ENCODE peak calls at places on chromosomes 4 and X, in four cellular contexts. One of them, this sample, is unnamed.

GRCh38 chrX:133857648-133858269 is 127.6 kb downstream of the GPC3 start:
- DNase-seq in left lung: no peak
- DNase-seq in fibroblast of pulmonary artery: no peak
- DNase-seq in HAP-1: peak; percentile 64
- DNase-seq in this sample: no peak

GRCh38 chrX:123450217-123450616 is 266.1 kb downstream of the GRIA3 start:
- DNase-seq in left lung: no peak
- DNase-seq in fibroblast of pulmonary artery: peak; percentile 16
- DNase-seq in HAP-1: peak; percentile 18
- DNase-seq in this sample: peak; percentile 23

GRCh38 chrX:135951291-135951690 is 22.5 kb downstream of the MMGT1 start:
- DNase-seq in left lung: no peak
- DNase-seq in fibroblast of pulmonary artery: no peak
- DNase-seq in HAP-1: no peak
- DNase-seq in this sample: no peak

GRCh38 chrX:120090208-120090607 is 12.7 kb upstream of the RHOXF2B start:
- DNase-seq in left lung: no peak
- DNase-seq in fibroblast of pulmonary artery: no peak
- DNase-seq in HAP-1: peak; percentile 74
- DNase-seq in this sample: no peak

GRCh38 chrX:37825225-37825842 is 22.0 kb downstream of the DYNLT3 start:
- DNase-seq in left lung: no peak
- DNase-seq in fibroblast of pulmonary artery: peak; percentile 52
- DNase-seq in HAP-1: peak; percentile 66
- DNase-seq in this sample: peak; percentile 62

GRCh38 chr4:78885598-78885997 is 53.6 kb downstream of the PAQR3 start:
- DNase-seq in left lung: no peak
- DNase-seq in fibroblast of pulmonary artery: no peak
- DNase-seq in HAP-1: no peak
- DNase-seq in this sample: no peak

GRCh38 chr4:99811850-99812249 is 4.8 kb upstream of the DAPP1 start:
- DNase-seq in left lung: no peak
- DNase-seq in fibroblast of pulmonary artery: peak; percentile 51
- DNase-seq in HAP-1: peak; percentile 10
- DNase-seq in this sample: peak; percentile 51

GRCh38 chr4:8917868-8918783 is 46.5 kb upstream of the HMX1 start:
- DNase-seq in left lung: peak; percentile 50
- DNase-seq in fibroblast of pulmonary artery: peak; percentile 45
- DNase-seq in HAP-1: peak; percentile 18
- DNase-seq in this sample: peak; percentile 53

GRCh38 chrX:123336666-123337065 is 152.6 kb downstream of the GRIA3 start:
- DNase-seq in left lung: no peak
- DNase-seq in fibroblast of pulmonary artery: no peak
- DNase-seq in HAP-1: no peak
- DNase-seq in this sample: no peak

GRCh38 chr4:121869841-121870822 is at the start of gene BBS7:
- DNase-seq in left lung: peak; percentile 99
- DNase-seq in fibroblast of pulmonary artery: peak; percentile 97
- DNase-seq in HAP-1: peak; percentile 96
- DNase-seq in this sample: peak; percentile 97

GRCh38 chr4:52651993-52652672 is 7.0 kb downstream of the USP46 start:
- DNase-seq in left lung: no peak
- DNase-seq in fibroblast of pulmonary artery: no peak
- DNase-seq in HAP-1: no peak
- DNase-seq in this sample: no peak

GRCh38 chrX:378443-378842 is 8.3 kb downstream of the PPP2R3B start:
- DNase-seq in left lung: no peak
- DNase-seq in fibroblast of pulmonary artery: no peak
- DNase-seq in HAP-1: no peak
- DNase-seq in this sample: no peak

GRCh38 chrX:124804962-124805361 is 458.6 kb downstream of the SH2D1A start:
- DNase-seq in left lung: no peak
- DNase-seq in fibroblast of pulmonary artery: no peak
- DNase-seq in HAP-1: no peak
- DNase-seq in this sample: no peak

GRCh38 chr4:602559-602942 is 22.8 kb upstream of the PDE6B start:
- DNase-seq in left lung: peak; percentile 64
- DNase-seq in fibroblast of pulmonary artery: peak; percentile 29
- DNase-seq in HAP-1: no peak
- DNase-seq in this sample: peak; percentile 16

GRCh38 chrX:150856101-150856500 is 42.4 kb downstream of the CD99L2 start:
- DNase-seq in left lung: no peak
- DNase-seq in fibroblast of pulmonary artery: peak; percentile 39
- DNase-seq in HAP-1: no peak
- DNase-seq in this sample: peak; percentile 47

GRCh38 chr4:15729910-15730533 is 27.2 kb downstream of the BST1 start:
- DNase-seq in left lung: no peak
- DNase-seq in fibroblast of pulmonary artery: peak; percentile 63
- DNase-seq in HAP-1: peak; percentile 56
- DNase-seq in this sample: peak; percentile 74

GRCh38 chr4:111542056-111542455 is 603.2 kb upstream of the FAM241A start:
- DNase-seq in left lung: no peak
- DNase-seq in fibroblast of pulmonary artery: no peak
- DNase-seq in HAP-1: no peak
- DNase-seq in this sample: no peak

GRCh38 chr4:93710101-93710846 is 118.3 kb upstream of the ATOH1 start:
- DNase-seq in left lung: peak; percentile 36
- DNase-seq in fibroblast of pulmonary artery: no peak
- DNase-seq in HAP-1: peak; percentile 14
- DNase-seq in this sample: no peak

GRCh38 chr4:78552398-78553396 is 1.1 kb downstream of the ANXA3 start:
- DNase-seq in left lung: no peak
- DNase-seq in fibroblast of pulmonary artery: peak; percentile 34
- DNase-seq in HAP-1: no peak
- DNase-seq in this sample: peak; percentile 50

GRCh38 chr4:158042591-158043030 is 130.2 kb downstream of the GASK1B start:
- DNase-seq in left lung: no peak
- DNase-seq in fibroblast of pulmonary artery: peak; percentile 60
- DNase-seq in HAP-1: no peak
- DNase-seq in this sample: peak; percentile 71

GRCh38 chr4:173525118-173526033 is 4.7 kb downstream of the HAND2 start:
- DNase-seq in left lung: no peak
- DNase-seq in fibroblast of pulmonary artery: peak; percentile 69
- DNase-seq in HAP-1: no peak
- DNase-seq in this sample: no peak

GRCh38 chr4:95728145-95728544 is 111.7 kb upstream of the PDHA2 start:
- DNase-seq in left lung: no peak
- DNase-seq in fibroblast of pulmonary artery: peak; percentile 89
- DNase-seq in HAP-1: no peak
- DNase-seq in this sample: peak; percentile 70

GRCh38 chr4:153947124-153947523 is 158.2 kb upstream of the SFRP2 start:
- DNase-seq in left lung: no peak
- DNase-seq in fibroblast of pulmonary artery: no peak
- DNase-seq in HAP-1: no peak
- DNase-seq in this sample: no peak

GRCh38 chr4:4574792-4575191 is 32.9 kb upstream of the STX18 start:
- DNase-seq in left lung: peak; percentile 70
- DNase-seq in fibroblast of pulmonary artery: peak; percentile 95
- DNase-seq in HAP-1: no peak
- DNase-seq in this sample: peak; percentile 98

GRCh38 chr4:37675587-37676290 is 10.4 kb downstream of the RELL1 start:
- DNase-seq in left lung: no peak
- DNase-seq in fibroblast of pulmonary artery: no peak
- DNase-seq in HAP-1: no peak
- DNase-seq in this sample: no peak

GRCh38 chr4:140176735-140177134 is 22.8 kb upstream of the MAML3 start:
- DNase-seq in left lung: no peak
- DNase-seq in fibroblast of pulmonary artery: peak; percentile 38
- DNase-seq in HAP-1: no peak
- DNase-seq in this sample: peak; percentile 62

GRCh38 chrX:13506574-13506973 is 62.8 kb upstream of the EGFL6 start:
- DNase-seq in left lung: no peak
- DNase-seq in fibroblast of pulmonary artery: peak; percentile 67
- DNase-seq in HAP-1: peak; percentile 69
- DNase-seq in this sample: peak; percentile 69

GRCh38 chrX:11239230-11239629 is 54.0 kb upstream of the AMELX start:
- DNase-seq in left lung: no peak
- DNase-seq in fibroblast of pulmonary artery: peak; percentile 52
- DNase-seq in HAP-1: peak; percentile 8
- DNase-seq in this sample: peak; percentile 45

GRCh38 chrX:7614616-7615015 is 228.4 kb upstream of the VCX start:
- DNase-seq in left lung: no peak
- DNase-seq in fibroblast of pulmonary artery: no peak
- DNase-seq in HAP-1: no peak
- DNase-seq in this sample: no peak

GRCh38 chrX:47224896-47225290 is 6.4 kb downstream of the CDK16 start:
- DNase-seq in left lung: peak; percentile 22
- DNase-seq in fibroblast of pulmonary artery: no peak
- DNase-seq in HAP-1: no peak
- DNase-seq in this sample: no peak

GRCh38 chr4:41154814-41155177 is 59.5 kb downstream of the APBB2 start:
- DNase-seq in left lung: no peak
- DNase-seq in fibroblast of pulmonary artery: no peak
- DNase-seq in HAP-1: no peak
- DNase-seq in this sample: no peak

GRCh38 chr4:120769227-120769626 is 153.3 kb downstream of the PRDM5 start:
- DNase-seq in left lung: no peak
- DNase-seq in fibroblast of pulmonary artery: peak; percentile 84
- DNase-seq in HAP-1: no peak
- DNase-seq in this sample: peak; percentile 97

GRCh38 chrX:119389214-119389613 is 9.9 kb upstream of the SLC25A43 start:
- DNase-seq in left lung: no peak
- DNase-seq in fibroblast of pulmonary artery: no peak
- DNase-seq in HAP-1: no peak
- DNase-seq in this sample: no peak

GRCh38 chr4:156971168-156971601 is 414 bp downstream of the PDGFC start:
- DNase-seq in left lung: peak; percentile 53
- DNase-seq in fibroblast of pulmonary artery: no peak
- DNase-seq in HAP-1: no peak
- DNase-seq in this sample: no peak

GRCh38 chrX:120358687-120359086 is 3.2 kb upstream of the ATP1B4 start:
- DNase-seq in left lung: no peak
- DNase-seq in fibroblast of pulmonary artery: no peak
- DNase-seq in HAP-1: peak; percentile 81
- DNase-seq in this sample: no peak

DNA sequence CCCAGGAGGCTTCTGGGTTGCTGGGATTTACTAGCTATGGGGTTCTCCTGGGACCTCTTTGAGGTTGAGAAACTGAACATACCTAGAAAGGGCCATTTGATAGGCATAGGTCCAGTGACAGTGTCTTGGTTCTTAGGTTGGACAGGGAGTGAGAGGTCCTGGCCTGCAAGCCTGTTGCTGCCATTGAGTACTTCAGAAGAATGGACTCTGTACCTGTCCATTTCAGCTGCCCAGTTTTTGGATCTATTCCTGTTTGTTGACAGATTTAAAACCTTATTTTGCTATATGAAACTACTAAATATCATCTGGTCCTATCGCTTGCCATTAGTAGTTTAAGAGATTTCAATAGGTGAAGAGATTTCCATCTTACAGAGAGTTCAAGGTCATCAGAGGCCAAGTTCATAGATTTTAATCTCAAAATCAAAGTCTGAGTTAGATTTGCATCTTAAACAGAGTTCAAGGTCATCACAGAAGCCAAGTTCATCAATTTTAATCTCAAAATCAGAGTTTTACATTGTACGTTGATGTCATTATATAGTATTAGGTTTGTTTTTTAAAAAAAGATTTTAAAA is 51.0 kb downstream of the WWC2 start:
- DNase-seq in left lung: no peak
- DNase-seq in fibroblast of pulmonary artery: no peak
- DNase-seq in HAP-1: no peak
- DNase-seq in this sample: no peak
- H3K4me3 ChIP-seq in left lung: no peak overlapping the region
- H3K4me3 ChIP-seq in fibroblast of pulmonary artery: no peak overlapping the region
- H3K4me3 ChIP-seq in HAP-1: no peak overlapping the region
- H3K4me3 ChIP-seq in this sample: no peak overlapping the region

DNA sequence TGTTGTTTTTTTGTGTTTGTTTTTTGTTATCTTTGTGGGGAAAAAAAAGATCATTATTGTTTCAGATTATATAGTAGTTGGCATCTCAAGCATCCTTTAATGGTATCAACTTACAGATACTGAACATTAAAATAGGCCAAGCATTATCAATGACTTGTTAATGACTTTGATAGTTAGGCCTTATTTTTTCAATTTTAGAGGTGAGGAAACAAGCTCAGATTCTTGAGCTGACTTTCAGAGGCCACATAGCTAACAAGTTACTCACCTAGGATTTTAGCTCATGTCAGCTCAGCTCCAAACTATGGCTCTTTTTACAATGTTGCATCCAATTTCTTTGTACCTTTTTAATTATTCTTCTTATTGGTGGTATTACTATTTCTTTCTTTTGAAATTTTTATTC is 471 bp upstream of the PLAC8 start:
- DNase-seq in left lung: no peak
- DNase-seq in fibroblast of pulmonary artery: peak; percentile 47
- DNase-seq in HAP-1: no peak
- DNase-seq in this sample: peak; percentile 74
- H3K4me3 ChIP-seq in left lung: peak overlapping the region; percentile 61
- H3K4me3 ChIP-seq in fibroblast of pulmonary artery: no peak overlapping the region
- H3K4me3 ChIP-seq in HAP-1: no peak overlapping the region
- H3K4me3 ChIP-seq in this sample: no peak overlapping the region

GRCh38 chr4:1797298-1797860 is 4.3 kb downstream of the FGFR3 start:
- DNase-seq in left lung: no peak
- DNase-seq in fibroblast of pulmonary artery: no peak
- DNase-seq in HAP-1: no peak
- DNase-seq in this sample: no peak

GRCh38 chr4:1795304-1796195 is 2.5 kb downstream of the FGFR3 start:
- DNase-seq in left lung: no peak
- DNase-seq in fibroblast of pulmonary artery: no peak
- DNase-seq in HAP-1: peak; percentile 14
- DNase-seq in this sample: no peak

GRCh38 chr4:1794809-1795303 is 1.8 kb downstream of the FGFR3 start:
- DNase-seq in left lung: no peak
- DNase-seq in fibroblast of pulmonary artery: no peak
- DNase-seq in HAP-1: no peak
- DNase-seq in this sample: no peak

GRCh38 chr4:1797861-1798529 is 4.9 kb downstream of the FGFR3 start:
- DNase-seq in left lung: no peak
- DNase-seq in fibroblast of pulmonary artery: no peak
- DNase-seq in HAP-1: no peak
- DNase-seq in this sample: no peak

GRCh38 chr4:1796486-1797204 is 3.6 kb downstream of the FGFR3 start:
- DNase-seq in left lung: no peak
- DNase-seq in fibroblast of pulmonary artery: no peak
- DNase-seq in HAP-1: no peak
- DNase-seq in this sample: no peak
- H3K4me3 ChIP-seq in left lung: no peak overlapping the region
- H3K4me3 ChIP-seq in fibroblast of pulmonary artery: no peak overlapping the region
- H3K4me3 ChIP-seq in HAP-1: no peak overlapping the region
- H3K4me3 ChIP-seq in this sample: no peak overlapping the region

GRCh38 chr4:109313168-109314133 is 11.0 kb upstream of the COL25A1 start:
- DNase-seq in left lung: no peak
- DNase-seq in fibroblast of pulmonary artery: no peak
- DNase-seq in HAP-1: no peak
- DNase-seq in this sample: peak; percentile 3

GRCh38 chr4:109319684-109320083 is 17.2 kb upstream of the COL25A1 start:
- DNase-seq in left lung: no peak
- DNase-seq in fibroblast of pulmonary artery: no peak
- DNase-seq in HAP-1: no peak
- DNase-seq in this sample: no peak

GRCh38 chr4:109319156-109319555 is 16.7 kb upstream of the COL25A1 start:
- DNase-seq in left lung: no peak
- DNase-seq in fibroblast of pulmonary artery: no peak
- DNase-seq in HAP-1: no peak
- DNase-seq in this sample: no peak

GRCh38 chr4:109315818-109316217 is 13.4 kb upstream of the COL25A1 start:
- DNase-seq in left lung: no peak
- DNase-seq in fibroblast of pulmonary artery: no peak
- DNase-seq in HAP-1: no peak
- DNase-seq in this sample: peak; percentile 36

GRCh38 chr4:109315341-109315740 is 12.9 kb upstream of the COL25A1 start:
- DNase-seq in left lung: no peak
- DNase-seq in fibroblast of pulmonary artery: no peak
- DNase-seq in HAP-1: no peak
- DNase-seq in this sample: no peak
- H3K4me3 ChIP-seq in left lung: no peak overlapping the region
- H3K4me3 ChIP-seq in fibroblast of pulmonary artery: no peak overlapping the region
- H3K4me3 ChIP-seq in HAP-1: no peak overlapping the region
- H3K4me3 ChIP-seq in this sample: no peak overlapping the region

This sample was measured in choroid plexus epithelial cell.